ENCODE peak calls at places on chromosome 22, in nine cellular contexts. J is K562; E is AG04450; B is CD8-positive, alpha-beta T cell; H is pancreas; M is right cardiac atrium; Z is thoracic aorta; G is neuronal stem cell; U is SK-N-SH. I is an unnamed sample.

GRCh38 chr22:23229646-23230045 is 49.3 kb downstream of the BCR start:
- DNase-seq in J (no peak), E (no peak), B (no peak), H (no peak), M (no peak), Z (no peak), G (no peak), U (no peak), I (no peak)

GRCh38 chr22:33124471-33124870 is 66.3 kb upstream of the SYN3 start:
- DNase-seq in J (no peak), E (no peak), B (no peak), H (no peak), M (no peak), Z (no peak), G (no peak), U (no peak), I (no peak)

GRCh38 chr22:20219667-20220628 is 48.2 kb downstream of the RTN4R start:
- DNase-seq in J (peak; percentile 72), E (no peak), B (no peak), H (no peak), M (no peak), Z (no peak), G (no peak), U (no peak), I (no peak)

GRCh38 chr22:49473286-49473685 is 354.4 kb downstream of the BRD1 start:
- DNase-seq in J (peak; percentile 6), E (no peak), B (no peak), H (no peak), M (no peak), Z (no peak), G (no peak), U (no peak), I (no peak)

GRCh38 chr22:38572065-38572464 is 2.1 kb upstream of the DMC1 start:
- DNase-seq in J (peak; percentile 61), E (no peak), B (peak; percentile 26), H (peak; percentile 11), M (no peak), Z (no peak), G (peak; percentile 17), U (peak; percentile 30), I (peak; percentile 69)

GRCh38 chr22:24567668-24568067 is 11.9 kb downstream of the SNRPD3 start:
- DNase-seq in J (no peak), E (no peak), B (no peak), H (no peak), M (no peak), Z (no peak), G (no peak), U (no peak), I (no peak)

GRCh38 chr22:41951898-41952474 is at the start of gene SMIM45:
- DNase-seq in J (no peak), E (no peak), B (no peak), H (no peak), M (no peak), Z (no peak), G (peak; percentile 72), U (peak; percentile 82), I (no peak)

GRCh38 chr22:29744902-29745301 is 21.9 kb downstream of the ZMAT5 start:
- DNase-seq in J (no peak), E (peak; percentile 15), B (no peak), H (no peak), M (peak; percentile 57), Z (no peak), G (no peak), U (no peak), I (no peak)

GRCh38 chr22:20031732-20032406 is 11.0 kb downstream of the TANGO2 start:
- DNase-seq in J (no peak), E (no peak), B (peak; percentile 26), H (no peak), M (no peak), Z (no peak), G (no peak), U (no peak), I (no peak)

GRCh38 chr22:26322179-26322905 is 106.7 kb upstream of the ASPHD2 start:
- DNase-seq in J (no peak), E (peak; percentile 18), B (no peak), H (no peak), M (no peak), Z (no peak), G (no peak), U (no peak), I (no peak)

GRCh38 chr22:49967333-49968241 is 7.0 kb downstream of the PIM3 start:
- DNase-seq in J (no peak), E (no peak), B (no peak), H (peak; percentile 76), M (peak; percentile 76), Z (peak; percentile 7), G (no peak), U (peak; percentile 76), I (no peak)

GRCh38 chr22:24379536-24379935 is 47.9 kb upstream of the ADORA2A start:
- DNase-seq in J (no peak), E (no peak), B (no peak), H (no peak), M (no peak), Z (no peak), G (no peak), U (no peak), I (no peak)

GRCh38 chr22:30968015-30968923 is at the start of gene MORC2:
- DNase-seq in J (peak; percentile 85), E (no peak), B (no peak), H (peak; percentile 70), M (peak; percentile 73), Z (no peak), G (peak; percentile 20), U (no peak), I (no peak)

GRCh38 chr22:32951807-32952153 is 106.4 kb downstream of the SYN3 start:
- DNase-seq in J (no peak), E (no peak), B (no peak), H (peak; percentile 15), M (peak; percentile 74), Z (no peak), G (no peak), U (peak; percentile 60), I (no peak)

GRCh38 chr22:36017661-36018091 is 10.9 kb downstream of the RBFOX2 start:
- DNase-seq in J (no peak), E (no peak), B (no peak), H (no peak), M (no peak), Z (no peak), G (no peak), U (peak; percentile 68), I (no peak)

GRCh38 chr22:43228863-43229262 is 41.9 kb upstream of the TTLL12 start:
- DNase-seq in J (no peak), E (no peak), B (no peak), H (no peak), M (no peak), Z (no peak), G (no peak), U (no peak), I (no peak)

GRCh38 chr22:39924286-39924685 is 23.4 kb downstream of the GRAP2 start:
- DNase-seq in J (no peak), E (no peak), B (no peak), H (no peak), M (no peak), Z (no peak), G (no peak), U (no peak), I (no peak)

GRCh38 chr22:39925273-39925672 is 24.4 kb downstream of the GRAP2 start:
- DNase-seq in J (no peak), E (no peak), B (no peak), H (no peak), M (no peak), Z (no peak), G (no peak), U (no peak), I (no peak)

GRCh38 chr22:39928556-39929401 is 27.9 kb downstream of the GRAP2 start:
- DNase-seq in J (no peak), E (no peak), B (peak; percentile 16), H (no peak), M (no peak), Z (no peak), G (no peak), U (no peak), I (no peak)

GRCh38 chr22:39926175-39927152 is 25.6 kb downstream of the GRAP2 start:
- DNase-seq in J (no peak), E (no peak), B (peak; percentile 13), H (no peak), M (no peak), Z (no peak), G (no peak), U (no peak), I (no peak)

GRCh38 chr22:39927544-39927943 is 26.7 kb downstream of the GRAP2 start:
- DNase-seq in J (peak; percentile 68), E (no peak), B (peak; percentile 11), H (no peak), M (no peak), Z (no peak), G (no peak), U (no peak), I (peak; percentile 32)
- H3K4me3 ChIP-seq in J (no peak overlapping the region), E (no peak overlapping the region), B (peak overlapping the region; percentile 76), H (no peak overlapping the region), M (no peak overlapping the region), Z (no peak overlapping the region), G (no peak overlapping the region), U (no peak overlapping the region), I (no peak overlapping the region)

GRCh38 chr22:28438183-28438778 is 241.4 kb downstream of the TTC28 start:
- DNase-seq in J (no peak), E (no peak), B (no peak), H (no peak), M (no peak), Z (no peak), G (no peak), U (no peak), I (peak; percentile 50)
- H3K27me3 ChIP-seq in J (no peaks in the 10 kb centered on the region), E (no peaks in the 10 kb centered on the region), B (no peaks in the 10 kb centered on the region), H (no peaks in the 10 kb centered on the region), M (no peaks in the 10 kb centered on the region), Z (no peaks in the 10 kb centered on the region), G (no peaks in the 10 kb centered on the region), U (no peaks in the 10 kb centered on the region), I (no peaks in the 10 kb centered on the region)

DNA sequence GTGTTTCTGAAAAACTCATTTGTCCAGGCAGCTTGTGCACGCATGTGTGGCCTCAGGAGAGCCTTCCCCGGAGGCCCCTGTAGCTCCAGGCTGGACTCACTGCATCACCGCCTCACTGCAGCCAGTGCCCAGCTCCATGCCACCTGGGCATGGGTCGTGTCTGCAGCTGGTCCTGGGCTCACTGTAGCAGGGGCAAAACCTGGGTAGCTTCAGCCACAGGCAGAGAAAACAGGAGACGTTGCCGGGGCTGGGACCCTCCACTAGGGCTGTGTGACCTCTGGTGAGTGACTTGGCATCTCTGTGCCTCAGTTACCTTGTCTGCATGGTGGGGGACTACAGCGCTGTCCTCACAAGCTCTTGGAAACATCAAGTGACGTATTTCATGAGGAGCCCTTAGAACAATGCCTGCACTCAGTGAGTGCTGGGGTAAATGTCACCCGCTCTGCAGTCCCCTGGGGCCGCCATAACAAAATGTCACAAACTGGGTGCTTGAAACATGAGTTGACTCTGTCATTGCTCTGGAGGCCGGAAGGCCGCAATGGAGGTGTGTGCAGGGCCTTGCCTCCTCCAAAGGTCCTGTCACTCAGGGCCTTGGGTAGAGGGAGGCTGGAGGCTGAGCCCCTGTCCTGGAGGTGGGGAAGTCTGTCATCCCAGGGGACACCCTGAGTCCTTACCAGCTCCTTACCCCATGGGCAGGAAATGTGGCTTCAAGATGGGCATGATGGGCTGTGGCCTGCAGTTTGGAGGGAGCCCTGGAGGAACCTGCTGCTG is 488.7 kb downstream of the TBC1D22A start:
- DNase-seq in J (no peak), E (no peak), B (no peak), H (no peak), M (no peak), Z (no peak), G (no peak), U (no peak), I (no peak)
- H3K9me3 ChIP-seq in J (no peaks in the 10 kb centered on the region), E (no peaks in the 10 kb centered on the region), B (no peaks in the 10 kb centered on the region), H (no peaks in the 10 kb centered on the region), M (no peaks in the 10 kb centered on the region), Z (no peaks in the 10 kb centered on the region), G (peaks cover 49% of the 10 kb centered on the region), U (no peaks in the 10 kb centered on the region), I (no peaks in the 10 kb centered on the region)

GRCh38 chr22:37275622-37276021 is 6.7 kb upstream of the CYTH4 start:
- DNase-seq in J (no peak), E (no peak), B (no peak), H (no peak), M (no peak), Z (no peak), G (no peak), U (no peak), I (no peak)
- H3K4me3 ChIP-seq in J (no peak overlapping the region), E (no peak overlapping the region), B (no peak overlapping the region), H (no peak overlapping the region), M (no peak overlapping the region), Z (no peak overlapping the region), G (no peak overlapping the region), U (no peak overlapping the region), I (no peak overlapping the region)

I was measured in HAP-1.